ENCODE peak calls at places on chromosomes 3 and 15, in seven cellular contexts. W is AG10803; L is fibroblast of lung; B is right cardiac atrium; P is GM23248; A is kidney epithelial cell; T is naive thymus-derived CD4-positive, alpha-beta T cell. F is an unnamed sample.

GRCh38 chr3:33718595-33718907 is 497 bp upstream of the CLASP2 start:
- DNase-seq in T (no peak), L (no peak), W (no peak), A (no peak), P (no peak), B (no peak), F (no peak)

GRCh38 chr3:125057186-125057850 is 1.5 kb upstream of the HEG1 start:
- DNase-seq in P (peak; percentile 91), A (no peak), B (no peak), W (peak; percentile 75), L (peak; percentile 68), T (no peak), F (no peak)

GRCh38 chr15:74955017-74955416 is 1.6 kb downstream of the RPP25 start:
- DNase-seq in T (no peak), P (no peak), W (no peak), L (no peak), B (peak; percentile 63), A (no peak), F (no peak)

GRCh38 chr3:177263615-177264365 is 66.5 kb upstream of the TBL1XR1 start:
- DNase-seq in A (no peak), B (no peak), T (no peak), P (peak; percentile 23), W (peak; percentile 11), L (peak; percentile 51), F (no peak)

GRCh38 chr15:68370768-68371151 is 61.2 kb downstream of the ITGA11 start:
- DNase-seq in B (peak; percentile 17), T (no peak), L (no peak), P (no peak), W (no peak), A (no peak), F (no peak)

GRCh38 chr3:152524198-152525140 is 255.7 kb downstream of the MBNL1 start:
- DNase-seq in P (peak; percentile 56), T (no peak), B (no peak), W (peak; percentile 63), L (peak; percentile 69), A (peak; percentile 9), F (peak; percentile 46)

GRCh38 chr15:52558196-52558595 is 10.6 kb downstream of the ARPP19 start:
- DNase-seq in A (peak; percentile 83), P (peak; percentile 59), W (peak; percentile 46), B (no peak), T (peak; percentile 51), L (peak; percentile 65), F (no peak)

GRCh38 chr3:157247391-157247790 is 87.4 kb upstream of the CCNL1 start:
- DNase-seq in P (no peak), W (peak; percentile 26), B (no peak), A (no peak), L (peak; percentile 17), T (no peak), F (no peak)

GRCh38 chr15:33735637-33736247 is 232.6 kb upstream of the CHRM5 start:
- DNase-seq in B (no peak), P (peak; percentile 26), T (no peak), W (peak; percentile 7), A (no peak), L (peak; percentile 58), F (peak; percentile 13)

GRCh38 chr3:58526124-58526957 is 10.6 kb downstream of the ACOX2 start:
- DNase-seq in W (peak; percentile 90), B (no peak), P (peak; percentile 97), T (no peak), L (peak; percentile 93), A (peak; percentile 76), F (no peak)

GRCh38 chr3:142106536-142106935 is 42.8 kb downstream of the TFDP2 start:
- DNase-seq in L (no peak), T (no peak), B (no peak), W (no peak), P (no peak), A (no peak), F (no peak)

GRCh38 chr3:8246070-8246469 is 255.6 kb upstream of the LMCD1 start:
- DNase-seq in B (no peak), L (no peak), A (peak; percentile 14), T (no peak), P (no peak), W (no peak), F (no peak)

DNA sequence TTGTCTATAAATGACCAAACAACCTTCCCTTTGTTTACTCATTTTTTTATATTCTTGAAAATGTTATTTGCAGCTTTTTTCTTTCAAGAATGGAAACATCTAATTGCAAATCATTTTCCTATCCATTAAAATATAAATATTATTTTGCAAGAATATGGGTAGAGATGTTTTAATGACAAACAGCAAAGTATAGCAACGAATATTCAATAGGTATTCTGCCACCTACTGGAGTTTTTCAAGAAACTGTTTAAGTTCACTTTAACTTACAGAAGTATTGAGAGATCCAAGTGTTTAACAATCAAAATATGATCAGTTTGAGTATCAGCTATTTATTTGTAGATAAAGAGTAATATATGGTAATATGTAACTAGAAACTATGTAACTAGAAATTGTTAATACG is 6.9 kb upstream of the EOGT start:
- DNase-seq in W (no peak), P (peak; percentile 42), A (no peak), B (no peak), L (peak; percentile 39), T (no peak), F (no peak)
- H3K4me3 ChIP-seq in W (no peak overlapping the region), P (no peak overlapping the region), A (no peak overlapping the region), B (no peak overlapping the region), L (no peak overlapping the region), T (no peak overlapping the region), F (no peak overlapping the region)

GRCh38 chr15:70050970-70051369 is 46.7 kb downstream of the TLE3 start:
- DNase-seq in B (no peak), P (no peak), A (no peak), L (no peak), W (no peak), T (no peak), F (no peak)
- H3K4me3 ChIP-seq in B (no peak overlapping the region), P (no peak overlapping the region), A (no peak overlapping the region), L (no peak overlapping the region), W (no peak overlapping the region), T (no peak overlapping the region), F (no peak overlapping the region)

GRCh38 chr3:184337315-184337714 is at the start of gene FAM131A:
- DNase-seq in P (peak; percentile 58), W (peak; percentile 50), L (peak; percentile 43), A (no peak), B (peak; percentile 89), T (no peak), F (peak; percentile 27)

GRCh38 chr3:184338538-184338945 is 1.1 kb downstream of the FAM131A start:
- DNase-seq in L (peak; percentile 83), P (peak; percentile 54), W (peak; percentile 35), T (no peak), A (no peak), B (peak; percentile 94), F (peak; percentile 56)

GRCh38 chr3:184336484-184337230 is 743 bp upstream of the FAM131A start:
- DNase-seq in L (peak; percentile 75), P (peak; percentile 78), A (no peak), B (peak; percentile 77), W (peak; percentile 70), T (no peak), F (peak; percentile 23)

GRCh38 chr3:184339016-184339415 is 1.6 kb downstream of the FAM131A start:
- DNase-seq in A (no peak), B (no peak), T (no peak), W (no peak), L (no peak), P (no peak), F (peak; percentile 15)

DNA sequence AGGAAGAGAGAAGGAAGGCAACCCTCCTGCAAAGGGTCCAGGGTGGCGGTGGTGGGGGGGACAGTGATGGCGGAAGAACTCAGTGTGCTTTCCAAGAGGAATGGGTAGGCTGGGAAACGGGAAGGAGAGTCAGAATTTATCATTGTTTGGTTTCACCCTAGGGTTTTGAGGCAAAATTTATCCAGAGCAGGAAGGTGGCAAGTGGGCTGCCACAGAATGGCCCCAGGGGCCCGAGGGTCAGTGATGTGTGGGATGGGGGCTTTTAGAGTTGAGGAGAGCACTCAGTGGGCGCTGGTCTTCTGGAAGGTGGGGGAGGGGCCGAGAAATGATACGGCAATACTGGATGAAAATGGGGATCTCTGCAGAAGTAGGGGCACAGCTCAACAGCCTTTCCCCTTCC is 581 bp downstream of the FAM131A start:
- DNase-seq in L (no peak), B (peak; percentile 54), P (no peak), W (no peak), T (no peak), A (no peak), F (no peak)
- H3K4me3 ChIP-seq in L (no peak overlapping the region), B (no peak overlapping the region), P (no peak overlapping the region), W (no peak overlapping the region), T (no peak overlapping the region), A (no peak overlapping the region), F (no peak overlapping the region)

DNA sequence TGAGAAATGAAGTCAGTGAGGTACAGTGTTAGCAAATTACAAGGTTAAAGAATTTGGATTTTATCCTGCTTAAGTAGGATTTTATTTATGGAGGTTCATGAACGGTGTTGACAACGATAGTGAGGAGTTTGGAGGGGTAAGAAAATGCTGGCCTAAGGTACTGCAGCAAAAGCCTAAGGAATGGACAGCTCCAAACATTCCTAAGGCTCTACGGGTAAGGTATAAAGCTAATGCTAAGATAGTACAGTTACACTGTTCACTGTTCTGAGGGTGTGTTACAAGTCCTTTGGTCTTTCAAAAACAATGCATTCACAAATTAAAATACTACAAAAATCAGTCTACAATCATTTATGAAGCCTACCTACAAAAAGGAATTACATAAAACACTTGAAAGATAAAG is 7.3 kb downstream of the MTMR10 start:
- DNase-seq in P (peak; percentile 2), L (no peak), T (no peak), B (no peak), A (no peak), W (no peak), F (no peak)
- H3K4me3 ChIP-seq in P (no peak overlapping the region), L (no peak overlapping the region), T (no peak overlapping the region), B (no peak overlapping the region), A (no peak overlapping the region), W (no peak overlapping the region), F (no peak overlapping the region)

GRCh38 chr3:46574881-46575576 is 8.9 kb upstream of the LRRC2 start:
- DNase-seq in P (no peak), B (no peak), W (no peak), T (no peak), L (no peak), A (no peak), F (no peak)
- H3K4me3 ChIP-seq in P (no peak overlapping the region), B (no peak overlapping the region), W (no peak overlapping the region), T (no peak overlapping the region), L (no peak overlapping the region), A (no peak overlapping the region), F (no peak overlapping the region)

GRCh38 chr3:14154242-14154641 is 24.2 kb downstream of the XPC start:
- DNase-seq in P (no peak), L (no peak), A (no peak), T (no peak), W (no peak), B (no peak), F (no peak)

GRCh38 chr3:14156201-14156600 is 22.2 kb downstream of the XPC start:
- DNase-seq in T (no peak), L (no peak), A (no peak), B (no peak), P (no peak), W (no peak), F (no peak)

GRCh38 chr3:14152963-14153355 is 25.4 kb downstream of the XPC start:
- DNase-seq in T (no peak), P (no peak), A (no peak), W (no peak), L (no peak), B (no peak), F (no peak)

GRCh38 chr3:14153663-14154062 is 24.7 kb downstream of the XPC start:
- DNase-seq in L (no peak), A (no peak), T (no peak), B (no peak), P (no peak), W (no peak), F (no peak)

GRCh38 chr3:14154895-14155432 is 23.4 kb downstream of the XPC start:
- DNase-seq in P (no peak), T (peak; percentile 15), B (no peak), A (no peak), W (no peak), L (no peak), F (no peak)
- H3K4me3 ChIP-seq in P (no peak overlapping the region), T (no peak overlapping the region), B (no peak overlapping the region), A (no peak overlapping the region), W (no peak overlapping the region), L (no peak overlapping the region), F (no peak overlapping the region)

F was measured in prostate gland.